ENCODE peak calls at places on chromosomes 16 and 17, in nine cellular contexts. One of them, this sample, is unnamed.

GRCh38 chr16:22188595-22189442 is 17.3 kb upstream of the EEF2K start:
- DNase-seq in suprapubic skin: peak; percentile 85
- DNase-seq in ovary: peak; percentile 61
- DNase-seq in body of pancreas: peak; percentile 91
- DNase-seq in prostate gland: peak; percentile 86
- DNase-seq in IMR-90: peak; percentile 95
- DNase-seq in esophagus squamous epithelium: no peak
- DNase-seq in GM12891: no peak
- DNase-seq in vagina: peak; percentile 92
- DNase-seq in this sample: peak; percentile 85

GRCh38 chr17:79821331-79822095 is 17.7 kb downstream of the CBX4 start:
- DNase-seq in body of pancreas: no peak
- DNase-seq in esophagus squamous epithelium: no peak
- DNase-seq in vagina: no peak
- DNase-seq in ovary: no peak
- DNase-seq in GM12891: no peak
- DNase-seq in prostate gland: no peak
- DNase-seq in IMR-90: no peak
- DNase-seq in suprapubic skin: no peak
- DNase-seq in this sample: no peak

GRCh38 chr16:10402975-10403374 is 17.1 kb downstream of the ATF7IP2 start:
- DNase-seq in vagina: no peak
- DNase-seq in ovary: no peak
- DNase-seq in suprapubic skin: no peak
- DNase-seq in prostate gland: no peak
- DNase-seq in body of pancreas: no peak
- DNase-seq in IMR-90: no peak
- DNase-seq in esophagus squamous epithelium: no peak
- DNase-seq in GM12891: no peak
- DNase-seq in this sample: no peak

GRCh38 chr16:24634919-24635318 is 94.5 kb upstream of the TNRC6A start:
- DNase-seq in GM12891: no peak
- DNase-seq in vagina: no peak
- DNase-seq in prostate gland: no peak
- DNase-seq in suprapubic skin: no peak
- DNase-seq in body of pancreas: no peak
- DNase-seq in IMR-90: no peak
- DNase-seq in esophagus squamous epithelium: no peak
- DNase-seq in ovary: no peak
- DNase-seq in this sample: no peak

GRCh38 chr16:51657844-51658243 is 506.8 kb upstream of the SALL1 start:
- DNase-seq in body of pancreas: peak; percentile 12
- DNase-seq in vagina: no peak
- DNase-seq in esophagus squamous epithelium: no peak
- DNase-seq in suprapubic skin: no peak
- DNase-seq in prostate gland: peak; percentile 74
- DNase-seq in IMR-90: no peak
- DNase-seq in ovary: no peak
- DNase-seq in GM12891: no peak
- DNase-seq in this sample: no peak

GRCh38 chr17:27049104-27049784 is 244.7 kb upstream of the WSB1 start:
- DNase-seq in esophagus squamous epithelium: no peak
- DNase-seq in GM12891: no peak
- DNase-seq in prostate gland: no peak
- DNase-seq in IMR-90: no peak
- DNase-seq in suprapubic skin: no peak
- DNase-seq in vagina: no peak
- DNase-seq in body of pancreas: no peak
- DNase-seq in ovary: no peak
- DNase-seq in this sample: no peak

GRCh38 chr17:42424991-42425610 is 2.0 kb upstream of the CAVIN1 start:
- DNase-seq in GM12891: no peak
- DNase-seq in esophagus squamous epithelium: no peak
- DNase-seq in body of pancreas: no peak
- DNase-seq in vagina: no peak
- DNase-seq in ovary: no peak
- DNase-seq in prostate gland: no peak
- DNase-seq in suprapubic skin: no peak
- DNase-seq in IMR-90: peak; percentile 36
- DNase-seq in this sample: no peak

GRCh38 chr16:3035972-3036725 is 595 bp downstream of the BICDL2 start:
- DNase-seq in prostate gland: no peak
- DNase-seq in suprapubic skin: no peak
- DNase-seq in ovary: no peak
- DNase-seq in body of pancreas: peak; percentile 68
- DNase-seq in vagina: no peak
- DNase-seq in IMR-90: no peak
- DNase-seq in esophagus squamous epithelium: no peak
- DNase-seq in GM12891: no peak
- DNase-seq in this sample: no peak

GRCh38 chr17:80984749-80985148 is 6.9 kb upstream of the CHMP6 start:
- DNase-seq in ovary: no peak
- DNase-seq in IMR-90: peak; percentile 96
- DNase-seq in esophagus squamous epithelium: no peak
- DNase-seq in GM12891: no peak
- DNase-seq in prostate gland: no peak
- DNase-seq in suprapubic skin: peak; percentile 80
- DNase-seq in vagina: no peak
- DNase-seq in body of pancreas: no peak
- DNase-seq in this sample: no peak

GRCh38 chr17:38728290-38728831 is 1.8 kb upstream of the CISD3 start:
- DNase-seq in esophagus squamous epithelium: no peak
- DNase-seq in GM12891: no peak
- DNase-seq in body of pancreas: no peak
- DNase-seq in ovary: no peak
- DNase-seq in vagina: no peak
- DNase-seq in prostate gland: no peak
- DNase-seq in IMR-90: no peak
- DNase-seq in suprapubic skin: no peak
- DNase-seq in this sample: no peak

GRCh38 chr17:52106638-52107261 is 51.8 kb downstream of the CA10 start:
- DNase-seq in body of pancreas: peak; percentile 50
- DNase-seq in GM12891: peak; percentile 11
- DNase-seq in suprapubic skin: no peak
- DNase-seq in esophagus squamous epithelium: no peak
- DNase-seq in ovary: peak; percentile 47
- DNase-seq in vagina: no peak
- DNase-seq in prostate gland: peak; percentile 27
- DNase-seq in IMR-90: no peak
- DNase-seq in this sample: peak; percentile 14

GRCh38 chr17:43445009-43445589 is 38.7 kb upstream of the DHX8 start:
- DNase-seq in IMR-90: no peak
- DNase-seq in vagina: no peak
- DNase-seq in GM12891: no peak
- DNase-seq in body of pancreas: peak; percentile 41
- DNase-seq in ovary: no peak
- DNase-seq in prostate gland: peak; percentile 82
- DNase-seq in suprapubic skin: no peak
- DNase-seq in esophagus squamous epithelium: no peak
- DNase-seq in this sample: no peak

GRCh38 chr16:49649013-49649785 is 206.7 kb downstream of the ZNF423 start:
- DNase-seq in vagina: no peak
- DNase-seq in prostate gland: no peak
- DNase-seq in suprapubic skin: no peak
- DNase-seq in IMR-90: no peak
- DNase-seq in esophagus squamous epithelium: no peak
- DNase-seq in body of pancreas: peak; percentile 39
- DNase-seq in ovary: no peak
- DNase-seq in GM12891: no peak
- DNase-seq in this sample: peak; percentile 14

GRCh38 chr16:85555549-85556455 is 57.3 kb upstream of the GSE1 start:
- DNase-seq in vagina: no peak
- DNase-seq in GM12891: no peak
- DNase-seq in esophagus squamous epithelium: no peak
- DNase-seq in ovary: peak; percentile 80
- DNase-seq in prostate gland: no peak
- DNase-seq in body of pancreas: peak; percentile 79
- DNase-seq in IMR-90: no peak
- DNase-seq in suprapubic skin: no peak
- DNase-seq in this sample: peak; percentile 88
- TF ChIP-seq POLR2A in vagina: no peak
- TF ChIP-seq POLR2A in GM12891: peak; percentile 33
- TF ChIP-seq POLR2A in esophagus squamous epithelium: no peak
- TF ChIP-seq POLR2A in ovary: no peak
- TF ChIP-seq POLR2A in prostate gland: no peak
- TF ChIP-seq POLR2A in body of pancreas: peak; percentile 11
- TF ChIP-seq POLR2A in IMR-90: no peak
- TF ChIP-seq POLR2A in suprapubic skin: no peak
- TF ChIP-seq POLR2A in this sample: no peak

GRCh38 chr17:82297804-82298537 is 19.4 kb downstream of the CD7 start:
- DNase-seq in ovary: peak; percentile 88
- DNase-seq in suprapubic skin: peak; percentile 97
- DNase-seq in body of pancreas: peak; percentile 95
- DNase-seq in esophagus squamous epithelium: peak; percentile 89
- DNase-seq in prostate gland: peak; percentile 92
- DNase-seq in GM12891: peak; percentile 83
- DNase-seq in vagina: peak; percentile 96
- DNase-seq in IMR-90: peak; percentile 96
- DNase-seq in this sample: peak; percentile 80
- TF ChIP-seq POLR2A in ovary: peak; percentile 31
- TF ChIP-seq POLR2A in suprapubic skin: peak; percentile 8
- TF ChIP-seq POLR2A in body of pancreas: peak; percentile 81
- TF ChIP-seq POLR2A in esophagus squamous epithelium: no peak
- TF ChIP-seq POLR2A in prostate gland: peak; percentile 63
- TF ChIP-seq POLR2A in GM12891: peak; percentile 78
- TF ChIP-seq POLR2A in vagina: no peak
- TF ChIP-seq POLR2A in IMR-90: peak; percentile 65
- TF ChIP-seq POLR2A in this sample: peak; percentile 59

GRCh38 chr17:82085031-82085861 is 12.8 kb downstream of the FASN start:
- DNase-seq in IMR-90: no peak
- DNase-seq in GM12891: no peak
- DNase-seq in ovary: no peak
- DNase-seq in vagina: no peak
- DNase-seq in body of pancreas: no peak
- DNase-seq in esophagus squamous epithelium: no peak
- DNase-seq in suprapubic skin: no peak
- DNase-seq in prostate gland: no peak
- DNase-seq in this sample: no peak

GRCh38 chr17:82083533-82084359 is 14.3 kb downstream of the FASN start:
- DNase-seq in GM12891: no peak
- DNase-seq in prostate gland: no peak
- DNase-seq in body of pancreas: no peak
- DNase-seq in ovary: no peak
- DNase-seq in IMR-90: no peak
- DNase-seq in vagina: no peak
- DNase-seq in esophagus squamous epithelium: no peak
- DNase-seq in suprapubic skin: no peak
- DNase-seq in this sample: no peak

GRCh38 chr17:82083009-82083408 is 15.0 kb downstream of the FASN start:
- DNase-seq in vagina: no peak
- DNase-seq in ovary: no peak
- DNase-seq in GM12891: no peak
- DNase-seq in suprapubic skin: no peak
- DNase-seq in IMR-90: no peak
- DNase-seq in body of pancreas: no peak
- DNase-seq in esophagus squamous epithelium: no peak
- DNase-seq in prostate gland: no peak
- DNase-seq in this sample: no peak

GRCh38 chr17:82085931-82086764 is 11.9 kb downstream of the FASN start:
- DNase-seq in ovary: peak; percentile 21
- DNase-seq in IMR-90: no peak
- DNase-seq in GM12891: no peak
- DNase-seq in suprapubic skin: no peak
- DNase-seq in prostate gland: no peak
- DNase-seq in esophagus squamous epithelium: no peak
- DNase-seq in body of pancreas: no peak
- DNase-seq in vagina: no peak
- DNase-seq in this sample: no peak

DNA sequence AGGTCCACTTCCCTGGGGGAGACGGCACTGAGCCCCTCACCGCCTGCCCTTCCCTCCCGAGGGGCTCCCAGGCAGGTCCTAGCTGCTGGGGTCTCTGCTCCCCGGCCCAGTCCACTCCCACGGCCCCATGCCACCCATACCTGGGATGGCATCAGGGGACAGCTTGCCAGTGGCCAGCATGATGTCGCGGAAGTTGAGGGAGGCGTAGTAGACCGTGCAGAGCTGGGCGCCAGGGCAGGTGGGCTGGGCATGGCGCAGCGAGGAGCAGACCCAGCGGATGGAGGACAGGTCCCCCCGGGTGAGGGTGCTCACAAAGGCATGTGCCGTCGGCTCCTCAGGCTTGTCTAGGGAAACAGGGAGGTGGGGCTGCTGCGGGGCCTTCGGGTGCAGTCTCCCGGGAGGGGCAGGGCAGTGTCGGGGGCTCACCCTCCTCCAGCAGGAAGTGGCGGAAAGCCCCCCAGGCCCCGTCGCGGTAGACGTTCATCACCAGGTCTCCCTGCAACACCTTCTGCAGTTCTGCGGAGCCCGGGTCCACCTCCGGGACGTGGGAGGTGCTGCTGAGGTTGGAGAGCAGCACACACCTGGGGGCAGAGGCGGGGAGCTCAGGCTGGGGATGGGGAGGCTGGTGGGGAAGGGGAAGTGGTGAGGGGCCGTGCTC is 13.5 kb downstream of the FASN start:
- DNase-seq in GM12891: no peak
- DNase-seq in body of pancreas: no peak
- DNase-seq in ovary: no peak
- DNase-seq in esophagus squamous epithelium: no peak
- DNase-seq in suprapubic skin: no peak
- DNase-seq in vagina: no peak
- DNase-seq in IMR-90: no peak
- DNase-seq in prostate gland: no peak
- DNase-seq in this sample: no peak
- TF ChIP-seq POLR2A in GM12891: no peak
- TF ChIP-seq POLR2A in body of pancreas: no peak
- TF ChIP-seq POLR2A in ovary: no peak
- TF ChIP-seq POLR2A in esophagus squamous epithelium: no peak
- TF ChIP-seq POLR2A in suprapubic skin: no peak
- TF ChIP-seq POLR2A in vagina: no peak
- TF ChIP-seq POLR2A in IMR-90: no peak
- TF ChIP-seq POLR2A in prostate gland: no peak
- TF ChIP-seq POLR2A in this sample: no peak

DNA sequence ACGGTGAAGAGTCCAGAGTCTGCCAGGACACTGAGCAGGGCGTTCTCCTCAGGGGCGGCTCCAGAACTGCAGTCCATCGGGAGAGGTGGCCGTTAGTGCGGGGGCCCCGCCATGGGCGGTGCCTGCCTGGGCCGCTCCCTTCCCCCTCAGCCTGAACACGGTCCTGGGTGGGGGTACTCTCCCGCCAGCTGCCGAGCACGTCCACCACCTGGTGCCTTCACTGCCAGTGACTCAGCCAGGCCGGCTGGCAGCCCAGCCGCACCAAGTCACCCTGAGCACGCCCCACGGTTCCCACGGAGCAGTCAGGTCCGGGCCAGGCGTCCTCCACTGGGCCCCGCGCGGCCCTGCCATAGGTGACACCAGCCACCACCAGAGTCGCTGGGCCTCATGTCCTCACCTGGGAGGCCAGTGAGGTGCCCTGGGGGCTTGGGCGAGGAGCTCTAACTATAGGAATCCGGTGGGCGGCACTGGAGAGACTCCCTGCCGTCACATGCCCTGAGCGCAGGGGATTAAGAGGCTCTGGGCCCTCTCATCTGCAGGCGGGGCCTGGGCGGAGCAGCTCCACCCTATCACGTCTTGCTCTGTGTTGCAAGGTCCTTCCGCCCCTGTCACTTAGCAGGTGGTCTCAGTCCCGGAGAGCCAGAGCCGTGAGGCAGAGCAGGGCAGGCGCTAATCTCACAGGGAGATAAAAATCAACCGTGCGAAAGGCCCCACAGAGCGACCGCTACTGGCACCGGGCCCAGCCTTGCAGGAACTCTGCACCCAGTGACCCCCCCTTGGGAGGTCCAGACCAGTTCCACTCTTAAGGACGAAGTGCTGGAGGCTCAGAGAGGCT is 14.3 kb downstream of the PIEZO1 start:
- DNase-seq in prostate gland: peak; percentile 70
- DNase-seq in vagina: no peak
- DNase-seq in ovary: no peak
- DNase-seq in esophagus squamous epithelium: no peak
- DNase-seq in body of pancreas: peak; percentile 70
- DNase-seq in IMR-90: peak; percentile 87
- DNase-seq in GM12891: no peak
- DNase-seq in suprapubic skin: no peak
- DNase-seq in this sample: peak; percentile 91
- TF ChIP-seq POLR2A in prostate gland: peak; percentile 39
- TF ChIP-seq POLR2A in vagina: no peak
- TF ChIP-seq POLR2A in ovary: no peak
- TF ChIP-seq POLR2A in esophagus squamous epithelium: no peak
- TF ChIP-seq POLR2A in body of pancreas: peak; percentile 46
- TF ChIP-seq POLR2A in IMR-90: no peak
- TF ChIP-seq POLR2A in GM12891: no peak
- TF ChIP-seq POLR2A in suprapubic skin: no peak
- TF ChIP-seq POLR2A in this sample: no peak